ENCODE peak calls at places on chromosomes 2 and 18, in ten cellular contexts. L is Peyer's patch, M is ovary, O is IMR-90, V is uterus, D is lower leg skin, A is thyroid gland, B is A549, Q is upper lobe of left lung, F is spleen. P is an unnamed sample.

GRCh38 chr2:128354731-128355470 is 36.2 kb upstream of the HS6ST1 start:
- DNase-seq in L (peak), M (no peak), O (peak), V (no peak), D (no peak), A (no peak), B (no peak), Q (no peak), F (no peak), P (no peak)

GRCh38 chr2:102050854-102051391 is 59.2 kb downstream of the IL1R2 start:
- DNase-seq in L (peak), M (peak), O (peak), V (peak), D (peak), A (peak), B (no peak), Q (no peak), F (no peak), P (peak)

GRCh38 chr2:33030326-33030725 is 83.6 kb downstream of the LTBP1 start:
- DNase-seq in L (no peak), M (no peak), O (no peak), V (no peak), D (no peak), A (no peak), B (no peak), Q (no peak), F (no peak), P (no peak)

GRCh38 chr2:51579412-51579811 is 547.5 kb upstream of the NRXN1 start:
- DNase-seq in L (no peak), M (no peak), O (no peak), V (no peak), D (no peak), A (no peak), B (no peak), Q (no peak), F (no peak), P (no peak)

GRCh38 chr2:219244789-219245147 is 476 bp downstream of the GLB1L start:
- DNase-seq in L (no peak), M (no peak), O (no peak), V (no peak), D (no peak), A (no peak), B (no peak), Q (no peak), F (no peak), P (no peak)

GRCh38 chr18:6484659-6485058 is 69.9 kb upstream of the L3MBTL4 start:
- DNase-seq in L (no peak), M (no peak), O (no peak), V (no peak), D (no peak), A (no peak), B (no peak), Q (no peak), F (no peak), P (no peak)

GRCh38 chr2:161426788-161427412 is 10.8 kb downstream of the TBR1 start:
- DNase-seq in L (no peak), M (no peak), O (peak), V (no peak), D (no peak), A (no peak), B (no peak), Q (peak), F (no peak), P (no peak)

GRCh38 chr18:55781481-55781957 is 193.5 kb upstream of the TCF4 start:
- DNase-seq in L (no peak), M (peak), O (peak), V (peak), D (peak), A (peak), B (peak), Q (no peak), F (no peak), P (no peak)

GRCh38 chr2:127054604-127054930 is 52.4 kb downstream of the BIN1 start:
- DNase-seq in L (no peak), M (no peak), O (no peak), V (no peak), D (no peak), A (no peak), B (no peak), Q (peak), F (peak), P (no peak)

GRCh38 chr2:1548910-1549673 is 135.8 kb downstream of the TPO start:
- DNase-seq in L (no peak), M (no peak), O (peak), V (no peak), D (no peak), A (no peak), B (no peak), Q (no peak), F (peak), P (no peak)

GRCh38 chr2:169928463-169928864 is 101.2 kb downstream of the UBR3 start:
- DNase-seq in L (no peak), M (no peak), O (peak), V (no peak), D (no peak), A (no peak), B (peak), Q (no peak), F (no peak), P (no peak)

GRCh38 chr2:207180741-207181140 is 15.0 kb upstream of the KLF7 start:
- DNase-seq in L (no peak), M (no peak), O (peak), V (no peak), D (no peak), A (no peak), B (no peak), Q (no peak), F (no peak), P (no peak)

GRCh38 chr2:134411828-134412638 is 158.2 kb downstream of the MGAT5 start:
- DNase-seq in L (peak), M (peak), O (peak), V (peak), D (peak), A (peak), B (peak), Q (no peak), F (peak), P (peak)

GRCh38 chr2:56654936-56655335 is 471.1 kb downstream of the CCDC85A start:
- DNase-seq in L (no peak), M (no peak), O (no peak), V (no peak), D (no peak), A (no peak), B (no peak), Q (no peak), F (no peak), P (no peak)

GRCh38 chr2:112121682-112122254 is 16.4 kb upstream of the FBLN7 start:
- DNase-seq in L (peak), M (no peak), O (peak), V (no peak), D (no peak), A (peak), B (peak), Q (no peak), F (no peak), P (no peak)

GRCh38 chr2:12059616-12060441 is 313.4 kb downstream of the LPIN1 start:
- DNase-seq in L (no peak), M (no peak), O (peak), V (no peak), D (no peak), A (no peak), B (no peak), Q (no peak), F (no peak), P (no peak)

GRCh38 chr2:240328526-240328925 is 106.9 kb upstream of the GPC1 start:
- DNase-seq in L (no peak), M (no peak), O (no peak), V (no peak), D (no peak), A (no peak), B (no peak), Q (no peak), F (no peak), P (no peak)

GRCh38 chr2:94956797-94957391 is 68.6 kb upstream of the MAL start:
- DNase-seq in L (no peak), M (no peak), O (peak), V (no peak), D (no peak), A (peak), B (peak), Q (no peak), F (no peak), P (no peak)

GRCh38 chr18:44737623-44738022 is 56.9 kb downstream of the SETBP1 start:
- DNase-seq in L (no peak), M (peak), O (no peak), V (peak), D (peak), A (no peak), B (no peak), Q (no peak), F (no peak), P (no peak)

GRCh38 chr2:152093464-152093863 is 5.4 kb downstream of the CACNB4 start:
- DNase-seq in L (no peak), M (no peak), O (no peak), V (no peak), D (no peak), A (peak), B (no peak), Q (no peak), F (no peak), P (no peak)

GRCh38 chr2:120346667-120347358 is 877 bp downstream of the INHBB start:
- DNase-seq in L (no peak), M (no peak), O (peak), V (no peak), D (no peak), A (peak), B (peak), Q (no peak), F (peak), P (no peak)

GRCh38 chr2:120794716-120795115 is 59.0 kb downstream of the GLI2 start:
- DNase-seq in L (no peak), M (peak), O (peak), V (peak), D (no peak), A (no peak), B (no peak), Q (no peak), F (no peak), P (no peak)

GRCh38 chr2:97267411-97268074 is 154.6 kb downstream of the ANKRD36 start:
- DNase-seq in L (no peak), M (peak), O (peak), V (peak), D (peak), A (peak), B (no peak), Q (peak), F (peak), P (peak)

GRCh38 chr2:207901401-207901800 is 123.9 kb downstream of the PLEKHM3 start:
- DNase-seq in L (no peak), M (no peak), O (no peak), V (no peak), D (no peak), A (peak), B (no peak), Q (no peak), F (no peak), P (no peak)

GRCh38 chr2:63853527-63854310 is 12.0 kb downstream of the UGP2 start:
- DNase-seq in L (no peak), M (no peak), O (no peak), V (no peak), D (no peak), A (no peak), B (no peak), Q (no peak), F (no peak), P (no peak)

GRCh38 chr2:36659872-36660312 is 36.6 kb upstream of the VIT start:
- DNase-seq in L (no peak), M (no peak), O (peak), V (no peak), D (no peak), A (no peak), B (peak), Q (no peak), F (no peak), P (no peak)

GRCh38 chr18:48800877-48801727 is 149.7 kb downstream of the SMAD7 start:
- DNase-seq in L (no peak), M (no peak), O (peak), V (peak), D (no peak), A (peak), B (no peak), Q (no peak), F (peak), P (peak)

GRCh38 chr2:213188533-213188867 is 37.1 kb upstream of the IKZF2 start:
- DNase-seq in L (no peak), M (no peak), O (no peak), V (no peak), D (no peak), A (no peak), B (no peak), Q (no peak), F (no peak), P (no peak)

GRCh38 chr2:18446715-18447114 is 113.7 kb downstream of the RDH14 start:
- DNase-seq in L (no peak), M (no peak), O (no peak), V (no peak), D (no peak), A (no peak), B (no peak), Q (no peak), F (no peak), P (no peak)

GRCh38 chr18:59659486-59660187 is 37.6 kb downstream of the CCBE1 start:
- DNase-seq in L (no peak), M (no peak), O (peak), V (no peak), D (no peak), A (no peak), B (no peak), Q (no peak), F (no peak), P (no peak)

GRCh38 chr2:239308696-239309397 is 92.0 kb downstream of the HDAC4 start:
- DNase-seq in L (no peak), M (peak), O (peak), V (peak), D (peak), A (no peak), B (no peak), Q (peak), F (peak), P (no peak)

GRCh38 chr2:239306274-239307220 is 94.3 kb downstream of the HDAC4 start:
- DNase-seq in L (no peak), M (peak), O (no peak), V (peak), D (no peak), A (no peak), B (no peak), Q (peak), F (peak), P (peak)

GRCh38 chr2:239307221-239307569 is 93.6 kb downstream of the HDAC4 start:
- DNase-seq in L (no peak), M (no peak), O (no peak), V (no peak), D (no peak), A (no peak), B (no peak), Q (peak), F (peak), P (peak)

GRCh38 chr2:239309398-239310245 is 91.2 kb downstream of the HDAC4 start:
- DNase-seq in L (no peak), M (peak), O (no peak), V (peak), D (no peak), A (no peak), B (no peak), Q (peak), F (peak), P (no peak)

GRCh38 chr2:239307921-239308620 is 92.7 kb downstream of the HDAC4 start:
- DNase-seq in L (no peak), M (peak), O (no peak), V (peak), D (no peak), A (no peak), B (no peak), Q (peak), F (peak), P (no peak)
- H3K4me3 ChIP-seq in L (peak), M (peak), O (peak), V (peak), D (no peak), A (no peak), B (no peak), Q (peak), F (peak), P (peak)

GRCh38 chr2:10632230-10632629 is 57.5 kb downstream of the NOL10 start:
- DNase-seq in L (no peak), M (no peak), O (no peak), V (no peak), D (no peak), A (no peak), B (no peak), Q (no peak), F (no peak), P (no peak)
- TF ChIP-seq POLR2A in L (no peak), M (no peak), O (no peak), V (no peak), D (no peak), A (no peak), B (no peak), Q (no peak), F (no peak), P (no peak)

GRCh38 chr2:189763908-189764661 is 1.5 kb upstream of the OSGEPL1 start:
- DNase-seq in L (no peak), M (no peak), O (peak), V (no peak), D (no peak), A (no peak), B (peak), Q (no peak), F (no peak), P (no peak)
- H3K4me3 ChIP-seq in L (no peak), M (no peak), O (no peak), V (no peak), D (no peak), A (no peak), B (peak), Q (no peak), F (no peak), P (no peak)

GRCh38 chr2:172172513-172173217 is 70.0 kb upstream of the DLX2 start:
- DNase-seq in L (peak), M (peak), O (peak), V (peak), D (peak), A (peak), B (peak), Q (peak), F (peak), P (peak)
- TF ChIP-seq POLR2A in L (no peak), M (no peak), O (peak), V (no peak), D (no peak), A (no peak), B (no peak), Q (no peak), F (no peak), P (no peak)

GRCh38 chr2:196638765-196639164 is 750 bp upstream of the CCDC150 start:
- DNase-seq in L (no peak), M (peak), O (no peak), V (peak), D (no peak), A (peak), B (no peak), Q (peak), F (peak), P (no peak)
- H3K4me3 ChIP-seq in L (peak), M (no peak), O (no peak), V (no peak), D (no peak), A (no peak), B (peak), Q (peak), F (peak), P (no peak)

DNA sequence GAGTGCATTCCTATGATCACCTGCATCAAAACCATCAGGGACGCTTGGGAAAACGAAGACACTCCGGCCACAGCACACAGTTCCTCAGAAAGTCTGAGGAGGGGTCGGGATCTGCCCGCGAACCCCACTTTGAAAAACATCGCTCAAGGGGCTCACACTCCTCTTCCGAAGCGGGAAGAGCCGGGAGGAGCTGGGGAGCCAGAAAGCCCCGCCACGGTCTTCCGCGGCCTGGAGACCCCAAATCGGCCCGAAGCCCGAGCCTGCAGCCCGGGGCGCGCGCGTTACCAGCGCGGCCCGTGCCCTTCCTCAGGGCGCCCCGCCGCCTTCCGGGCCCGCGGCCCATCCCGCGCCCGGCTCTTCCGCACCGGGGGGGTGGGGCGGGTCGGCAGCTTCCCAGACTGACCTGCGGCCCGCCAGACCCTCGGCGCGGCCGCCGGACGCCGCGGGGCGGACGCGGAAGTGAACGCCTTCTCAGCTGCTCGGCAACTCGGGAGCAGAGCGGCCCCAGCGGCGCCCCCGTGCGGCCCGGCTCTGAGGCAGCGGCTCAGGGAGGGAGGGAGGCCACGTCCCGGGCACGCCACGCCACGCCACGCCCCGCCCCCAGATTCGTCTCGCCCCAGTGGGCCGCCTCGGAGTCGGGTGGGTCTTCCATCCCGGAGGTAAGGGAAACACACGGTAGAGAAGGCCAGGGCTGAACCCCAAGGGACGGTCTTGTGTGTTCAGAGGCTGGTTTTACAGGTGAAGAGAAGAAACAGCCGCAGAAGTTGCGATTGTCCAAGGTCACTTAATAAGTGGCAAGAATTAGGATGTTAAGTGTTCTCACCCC is at the start of gene KCTD18:
- DNase-seq in L (peak), M (peak), O (peak), V (peak), D (peak), A (peak), B (peak), Q (peak), F (peak), P (peak)
- TF ChIP-seq POLR2A in L (peak), M (peak), O (peak), V (peak), D (peak), A (peak), B (peak), Q (no peak), F (no peak), P (peak)

P was measured in breast epithelium.